ENCODE peak calls at places on chromosomes 7 and 10, in five cellular contexts. C is ovary, K is A549, D is suprapubic skin, U is IMR-90. B is an unnamed sample.

GRCh38 chr7:77866791-77867190 is 68.2 kb downstream of the PHTF2 start:
- DNase-seq in K (peak; percentile 39), D (no peak), C (no peak), U (peak; percentile 87), B (no peak)

GRCh38 chr10:10626734-10627133 is 390.9 kb upstream of the CELF2 start:
- DNase-seq in C (no peak), K (no peak), D (no peak), U (no peak), B (no peak)

GRCh38 chr7:34928052-34928451 is 109.2 kb downstream of the DPY19L1 start:
- DNase-seq in C (no peak), K (peak; percentile 57), D (no peak), U (no peak), B (no peak)

GRCh38 chr10:31120392-31120791 is 88.7 kb upstream of the ZNF438 start:
- DNase-seq in C (no peak), U (peak; percentile 38), K (no peak), D (no peak), B (no peak)

GRCh38 chr7:27010068-27010467 is 85.7 kb downstream of the HOXA1 start:
- DNase-seq in D (no peak), C (no peak), U (no peak), K (no peak), B (no peak)

GRCh38 chr10:15182541-15183207 is 14.2 kb upstream of the NMT2 start:
- DNase-seq in D (no peak), U (peak; percentile 58), C (no peak), K (no peak), B (no peak)

GRCh38 chr10:103660364-103661197 is 167.1 kb downstream of the NEURL1 start:
- DNase-seq in C (peak; percentile 73), K (no peak), U (peak; percentile 48), D (no peak), B (no peak)

GRCh38 chr7:96440328-96440727 is 118.4 kb upstream of the SLC25A13 start:
- DNase-seq in C (no peak), U (no peak), K (no peak), D (no peak), B (no peak)

GRCh38 chr7:76211216-76211615 is 9.5 kb downstream of the SRRM3 start:
- DNase-seq in K (no peak), C (no peak), D (no peak), U (no peak), B (no peak)

GRCh38 chr7:134327896-134328295 is 11.2 kb upstream of the SLC35B4 start:
- DNase-seq in C (no peak), K (peak; percentile 87), D (no peak), U (peak; percentile 56), B (no peak)
- TF ChIP-seq CTCF in C (no peak), K (peak; percentile 61), D (no peak), U (peak; percentile 56), B (no peak)

GRCh38 chr10:62268027-62268398 is 631 bp downstream of the RTKN2 start:
- DNase-seq in U (no peak), D (no peak), C (no peak), K (no peak), B (no peak)

GRCh38 chr10:62270020-62270419 is 1.4 kb upstream of the RTKN2 start:
- DNase-seq in K (no peak), D (no peak), U (no peak), C (no peak), B (no peak)

GRCh38 chr10:62266611-62267010 is 2.0 kb downstream of the RTKN2 start:
- DNase-seq in D (no peak), K (no peak), C (no peak), U (no peak), B (no peak)

GRCh38 chr10:62266147-62266546 is 2.5 kb downstream of the RTKN2 start:
- DNase-seq in C (no peak), K (no peak), U (no peak), D (no peak), B (no peak)

GRCh38 chr10:62268399-62269076 is at the start of gene RTKN2:
- DNase-seq in U (peak; percentile 76), D (peak; percentile 84), K (peak; percentile 85), C (peak; percentile 80), B (no peak)
- TF ChIP-seq POLR2A in U (peak; percentile 35), D (no peak), K (peak; percentile 15), C (no peak), B (no peak)

GRCh38 chr7:47303014-47303694 is 278.8 kb downstream of the TNS3 start:
- DNase-seq in U (no peak), K (no peak), D (no peak), C (no peak), B (peak; percentile 61)

GRCh38 chr7:47301078-47301477 is 280.8 kb downstream of the TNS3 start:
- DNase-seq in K (no peak), D (no peak), C (no peak), U (no peak), B (peak; percentile 70)

GRCh38 chr7:47303695-47304453 is 278.0 kb downstream of the TNS3 start:
- DNase-seq in C (no peak), U (no peak), D (no peak), K (no peak), B (peak; percentile 70)

GRCh38 chr7:47301657-47302295 is 280.1 kb downstream of the TNS3 start:
- DNase-seq in U (no peak), C (no peak), D (no peak), K (no peak), B (peak; percentile 74)

DNA sequence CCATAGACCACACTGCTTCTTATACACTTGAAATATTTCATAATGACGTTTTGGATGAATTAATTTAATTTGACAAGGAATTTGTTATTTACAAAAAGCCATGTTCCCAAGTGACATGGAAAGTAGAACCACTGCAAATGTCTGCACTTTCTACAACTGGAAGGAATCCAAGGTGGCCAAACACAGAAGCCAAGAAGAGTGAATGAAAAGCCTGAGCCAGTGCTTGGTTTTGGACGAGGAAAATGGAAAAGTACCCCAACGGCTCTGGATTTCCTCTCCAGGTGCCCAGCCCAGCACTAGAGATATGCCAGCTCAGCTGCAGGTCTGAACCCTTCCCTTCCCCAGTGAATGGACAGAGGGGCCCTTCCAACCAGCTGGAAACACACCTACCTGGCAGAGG is 279.4 kb downstream of the TNS3 start:
- DNase-seq in D (no peak), U (no peak), K (no peak), C (no peak), B (no peak)
- H3K27ac ChIP-seq in D (no peak overlapping the region), U (no peak overlapping the region), K (peak overlapping the region; percentile 16), C (no peak overlapping the region), B (no peak overlapping the region)

GRCh38 chr7:130695840-130696239 is 9.5 kb upstream of the TSGA13 start:
- DNase-seq in U (peak; percentile 45), K (peak; percentile 64), C (no peak), D (no peak), B (no peak)
- TF ChIP-seq CTCF in U (peak; percentile 81), K (peak; percentile 66), C (peak; percentile 48), D (no peak), B (no peak)

GRCh38 chr10:113547426-113547825 is 5.4 kb upstream of the HABP2 start:
- DNase-seq in U (no peak), D (no peak), C (no peak), K (no peak), B (no peak)
- TF ChIP-seq POLR2A in U (no peak), D (no peak), C (no peak), K (no peak), B (no peak)

GRCh38 chr7:49767719-49768118 is 5.7 kb upstream of the VWC2 start:
- DNase-seq in C (no peak), U (no peak), D (no peak), K (no peak), B (no peak)

GRCh38 chr7:49766966-49767365 is 6.5 kb upstream of the VWC2 start:
- DNase-seq in D (no peak), K (no peak), C (no peak), U (no peak), B (no peak)

GRCh38 chr7:49768254-49768653 is 5.2 kb upstream of the VWC2 start:
- DNase-seq in C (no peak), D (no peak), U (no peak), K (no peak), B (no peak)

GRCh38 chr7:49769285-49769857 is 4.1 kb upstream of the VWC2 start:
- DNase-seq in K (no peak), C (no peak), U (no peak), D (no peak), B (no peak)

GRCh38 chr7:49768835-49769234 is 4.6 kb upstream of the VWC2 start:
- DNase-seq in C (no peak), U (no peak), D (no peak), K (no peak), B (no peak)
- H3K27ac ChIP-seq in C (no peak overlapping the region), U (no peak overlapping the region), D (no peak overlapping the region), K (no peak overlapping the region), B (no peak overlapping the region)

GRCh38 chr7:822692-823276 is 9.5 kb upstream of the SUN1 start:
- DNase-seq in K (no peak), C (peak; percentile 32), U (no peak), D (no peak), B (no peak)

GRCh38 chr7:823639-824038 is 8.6 kb upstream of the SUN1 start:
- DNase-seq in U (no peak), K (no peak), C (peak; percentile 33), D (no peak), B (no peak)

GRCh38 chr7:820341-820740 is 11.9 kb upstream of the SUN1 start:
- DNase-seq in D (no peak), K (no peak), U (no peak), C (no peak), B (no peak)

GRCh38 chr7:824106-824505 is 8.2 kb upstream of the SUN1 start:
- DNase-seq in U (no peak), D (no peak), C (peak; percentile 40), K (no peak), B (no peak)

DNA sequence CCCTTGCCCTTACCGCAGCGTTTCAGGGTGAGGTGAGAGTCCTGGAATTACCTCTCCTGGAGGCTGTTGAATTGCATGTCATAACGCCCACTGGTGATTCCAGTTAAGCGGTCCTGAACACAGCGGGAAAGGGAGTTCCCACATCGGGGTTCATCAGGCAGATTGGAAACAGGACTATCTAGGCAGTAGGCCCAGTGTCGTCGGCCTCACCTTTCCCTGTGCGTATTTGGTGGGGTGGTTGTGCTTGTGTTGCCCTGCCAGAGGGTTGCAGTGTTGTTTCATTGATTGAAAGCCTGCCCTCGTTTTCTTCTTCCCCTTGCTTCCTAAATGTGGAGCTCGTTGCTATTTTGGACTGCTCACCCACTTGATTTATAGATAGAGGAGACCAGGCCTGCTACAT is 10.6 kb upstream of the SUN1 start:
- DNase-seq in U (no peak), K (no peak), C (peak; percentile 26), D (no peak), B (no peak)
- TF ChIP-seq CTCF in U (no peak), K (no peak), C (no peak), D (peak; percentile 10), B (no peak)